ENCODE peak calls at places on chromosomes 4 and X, in six cellular contexts. I is left ventricle myocardium inferior, B is heart right ventricle, S is brain microvascular endothelial cell, L is SJSA1, U is upper lobe of left lung. G is an unnamed sample.

GRCh38 chrX:103464071-103464773 is 55.1 kb downstream of the RAB40A start:
- DNase-seq in I (no peak), B (no peak), L (peak; percentile 25), U (no peak), S (peak; percentile 25), G (no peak)

GRCh38 chrX:34350552-34350951 is 218.4 kb upstream of the FAM47A start:
- DNase-seq in I (no peak), S (no peak), U (no peak), B (no peak), L (peak; percentile 4), G (no peak)

GRCh38 chrX:49627030-49627777 is 28.4 kb downstream of the GAGE1 start:
- DNase-seq in U (peak; percentile 41), I (peak; percentile 12), L (no peak), S (no peak), B (no peak), G (peak; percentile 10)

GRCh38 chr4:158164849-158165248 is 8.0 kb downstream of the GASK1B start:
- DNase-seq in U (no peak), I (no peak), S (no peak), L (no peak), B (no peak), G (no peak)

GRCh38 chrX:100928660-100929613 is at the start of gene XKRX:
- DNase-seq in I (peak; percentile 20), L (peak; percentile 16), S (no peak), B (peak; percentile 28), U (peak; percentile 90), G (peak; percentile 15)

GRCh38 chr4:1002131-1002630 is 9.0 kb upstream of the SLC26A1 start:
- DNase-seq in U (peak; percentile 93), I (no peak), S (no peak), L (no peak), B (no peak), G (no peak)

GRCh38 chr4:140756292-140757219 is at the start of gene TBC1D9:
- DNase-seq in U (peak; percentile 93), L (peak; percentile 79), B (peak; percentile 84), I (peak; percentile 78), S (peak; percentile 69), G (no peak)

GRCh38 chr4:98517444-98518021 is 140.9 kb downstream of the TSPAN5 start:
- DNase-seq in U (no peak), L (peak; percentile 37), S (peak; percentile 32), B (no peak), I (no peak), G (no peak)

GRCh38 chr4:56238251-56238650 is 149.0 kb downstream of the AASDH start:
- DNase-seq in L (no peak), S (no peak), B (no peak), I (no peak), U (no peak), G (no peak)

GRCh38 chrX:71578253-71579135 is at the start of gene GCNA:
- DNase-seq in L (no peak), I (no peak), S (no peak), B (no peak), U (peak; percentile 45), G (no peak)

GRCh38 chrX:71577682-71578081 is 555 bp upstream of the GCNA start:
- DNase-seq in L (no peak), B (peak; percentile 35), I (peak; percentile 16), U (peak; percentile 56), S (no peak), G (no peak)

GRCh38 chrX:71581210-71581609 is 3.0 kb downstream of the GCNA start:
- DNase-seq in B (no peak), U (no peak), S (no peak), I (no peak), L (no peak), G (no peak)

GRCh38 chrX:71579990-71580380 is 1.7 kb downstream of the GCNA start:
- DNase-seq in I (no peak), L (no peak), S (no peak), B (no peak), U (no peak), G (no peak)

DNA sequence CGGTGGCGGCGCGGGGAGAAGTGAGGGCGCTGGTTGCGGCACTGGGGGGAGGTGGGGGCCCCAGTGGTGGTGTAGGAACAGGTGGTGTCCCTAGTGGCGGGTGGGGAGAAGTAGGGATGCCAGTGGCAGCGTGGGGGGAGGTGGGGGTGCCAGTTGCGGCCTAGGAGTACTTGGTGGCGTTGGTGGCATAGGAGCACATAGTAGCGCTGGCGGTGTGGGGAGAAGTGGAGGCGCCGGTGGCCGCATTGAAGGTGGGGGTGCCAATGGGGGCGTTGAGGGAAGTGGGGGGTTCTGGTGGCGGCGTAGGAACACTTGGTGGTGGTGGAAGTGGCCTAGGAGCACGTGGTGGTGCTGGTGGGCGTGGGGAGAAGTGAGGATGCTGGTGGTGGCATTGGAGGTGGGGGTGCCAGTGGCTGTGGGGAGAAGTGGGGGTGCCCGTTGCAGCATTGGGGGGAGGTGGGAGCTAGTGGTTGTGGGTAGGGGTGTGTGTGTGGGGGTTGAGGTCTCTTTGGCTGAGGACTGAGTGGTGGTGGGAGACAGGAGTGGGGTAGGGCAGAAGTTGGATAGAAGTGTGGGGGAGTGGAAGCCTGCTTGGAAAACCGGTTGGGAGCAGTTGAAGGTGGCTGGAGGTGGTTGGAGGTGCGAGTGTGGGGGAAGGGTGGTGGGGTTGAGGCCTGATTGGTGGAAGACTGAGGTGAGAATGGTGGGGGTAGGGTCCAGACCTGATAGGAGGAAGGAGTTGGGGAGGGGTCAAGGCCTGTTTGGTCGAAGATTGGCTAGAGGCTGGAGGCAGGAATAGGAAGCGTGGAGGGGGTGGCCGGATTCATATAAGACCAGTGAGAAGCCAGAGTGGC is 1.1 kb downstream of the GCNA start:
- DNase-seq in S (no peak), I (no peak), B (no peak), U (peak; percentile 46), L (no peak), G (no peak)
- H3K4me3 ChIP-seq in S (no peak overlapping the region), I (no peak overlapping the region), B (no peak overlapping the region), U (no peak overlapping the region), L (no peak overlapping the region), G (no peak overlapping the region)

GRCh38 chrX:65926095-65927019 is 113.5 kb downstream of the VSIG4 start:
- DNase-seq in I (no peak), S (no peak), U (no peak), L (no peak), B (no peak), G (peak; percentile 50)

GRCh38 chrX:65924938-65925507 is 114.9 kb downstream of the VSIG4 start:
- DNase-seq in L (no peak), I (no peak), S (no peak), U (no peak), B (no peak), G (no peak)

GRCh38 chrX:65932173-65933084 is 107.5 kb downstream of the VSIG4 start:
- DNase-seq in U (peak; percentile 21), I (no peak), B (no peak), S (no peak), L (no peak), G (no peak)

GRCh38 chrX:65925592-65925991 is 114.3 kb downstream of the VSIG4 start:
- DNase-seq in U (no peak), S (no peak), L (no peak), B (no peak), I (no peak), G (no peak)

GRCh38 chrX:65928522-65928921 is 111.4 kb downstream of the VSIG4 start:
- DNase-seq in I (no peak), U (no peak), L (no peak), S (no peak), B (no peak), G (no peak)
- H3K27ac ChIP-seq in I (no peak overlapping the region), U (no peak overlapping the region), L (no peak overlapping the region), S (no peak overlapping the region), B (no peak overlapping the region), G (no peak overlapping the region)

DNA sequence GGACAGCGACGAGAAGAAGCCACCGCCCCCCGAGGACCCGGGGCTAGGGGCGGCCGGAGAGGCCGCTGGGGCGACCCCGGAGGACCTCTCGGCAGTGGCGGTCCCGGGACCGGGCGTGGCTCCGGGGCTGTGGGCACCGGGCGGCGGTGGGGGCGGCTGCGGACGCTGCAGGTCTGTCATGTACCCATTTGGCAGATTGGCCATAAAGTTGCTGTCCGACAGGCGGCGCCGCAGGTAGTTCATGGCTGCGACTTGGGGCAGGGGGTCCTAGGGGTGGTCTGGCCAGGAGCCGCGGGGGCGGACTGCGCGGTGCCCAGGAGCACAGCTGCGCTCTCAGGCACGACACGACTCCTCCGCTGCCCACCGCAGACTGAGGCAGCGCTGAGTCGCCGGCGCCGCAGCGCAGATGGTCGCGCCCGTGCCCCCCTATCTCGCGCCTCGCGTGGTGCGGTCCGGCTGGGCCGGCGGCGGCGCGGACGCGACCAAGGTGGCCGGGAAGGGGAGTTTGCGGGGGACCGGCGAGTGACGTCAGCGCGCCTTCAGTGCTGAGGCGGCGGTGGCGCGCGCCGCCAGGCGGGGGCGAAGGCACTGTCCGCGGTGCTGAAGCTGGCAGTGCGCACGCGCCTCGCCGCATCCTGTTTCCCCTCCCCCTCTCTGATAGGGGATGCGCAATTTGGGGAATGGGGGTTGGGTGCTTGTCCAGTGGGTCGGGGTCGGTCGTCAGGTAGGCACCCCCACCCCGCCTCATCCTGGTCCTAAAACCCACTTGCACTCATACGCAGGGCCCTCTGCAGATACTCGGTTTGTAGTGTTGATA is at the start of gene SYN1:
- DNase-seq in I (peak; percentile 81), L (peak; percentile 64), S (peak; percentile 40), B (peak; percentile 83), U (peak; percentile 95), G (peak; percentile 76)
- H3K4me3 ChIP-seq in I (peak within 1 kb of the TSS; percentile 60), L (peak within 1 kb of the TSS; percentile 21), S (peak within 1 kb of the TSS; percentile 39), B (no peak within 1 kb of the TSS), U (no peak within 1 kb of the TSS), G (no peak within 1 kb of the TSS)

GRCh38 chrX:109347618-109348017 is 134.3 kb downstream of the GUCY2F start:
- DNase-seq in B (no peak), S (peak; percentile 71), I (no peak), L (peak; percentile 60), U (no peak), G (no peak)
- H3K27ac ChIP-seq in B (no peak overlapping the region), S (peak overlapping the region; percentile 60), I (no peak overlapping the region), L (peak overlapping the region; percentile 64), U (no peak overlapping the region), G (no peak overlapping the region)

G was measured in CD4-positive, alpha-beta memory T cell.